ENCODE peak calls at places on chromosomes 12 and 14, in seven cellular contexts. One of them, this sample, is unnamed.
A peak's percentile ranks its signal among the peaks of the same experiment; 100 is the strongest.

GRCh38 chr12:56645201-56645716 is 525 bp downstream of the ATP5F1B start:
- DNase-seq in testis: peak; percentile 34
- DNase-seq in cardiac muscle cell: peak; percentile 21
- DNase-seq in aorta: no peak
- DNase-seq in T-helper 17 cell: no peak
- DNase-seq in CD8-positive, alpha-beta T cell: no peak
- DNase-seq in left lung: no peak
- DNase-seq in this sample: no peak

GRCh38 chr12:90706036-90706435 is 248.9 kb downstream of the CCER1 start:
- DNase-seq in testis: no peak
- DNase-seq in cardiac muscle cell: no peak
- DNase-seq in aorta: no peak
- DNase-seq in T-helper 17 cell: no peak
- DNase-seq in CD8-positive, alpha-beta T cell: no peak
- DNase-seq in left lung: peak; percentile 49
- DNase-seq in this sample: no peak

GRCh38 chr12:56688846-56689113 is 696 bp upstream of the PTGES3 start:
- DNase-seq in testis: no peak
- DNase-seq in cardiac muscle cell: no peak
- DNase-seq in aorta: no peak
- DNase-seq in T-helper 17 cell: no peak
- DNase-seq in CD8-positive, alpha-beta T cell: no peak
- DNase-seq in left lung: no peak
- DNase-seq in this sample: no peak

GRCh38 chr14:42224053-42224888 is 617.6 kb downstream of the LRFN5 start:
- DNase-seq in testis: peak; percentile 85
- DNase-seq in cardiac muscle cell: peak; percentile 78
- DNase-seq in aorta: peak; percentile 50
- DNase-seq in T-helper 17 cell: no peak
- DNase-seq in CD8-positive, alpha-beta T cell: no peak
- DNase-seq in left lung: no peak
- DNase-seq in this sample: peak; percentile 67

GRCh38 chr14:94770251-94770749 is 387 bp upstream of the GSC start:
- DNase-seq in testis: no peak
- DNase-seq in cardiac muscle cell: no peak
- DNase-seq in aorta: no peak
- DNase-seq in T-helper 17 cell: no peak
- DNase-seq in CD8-positive, alpha-beta T cell: no peak
- DNase-seq in left lung: no peak
- DNase-seq in this sample: no peak

GRCh38 chr14:32370720-32371119 is 41.6 kb downstream of the AKAP6 start:
- DNase-seq in testis: no peak
- DNase-seq in cardiac muscle cell: no peak
- DNase-seq in aorta: no peak
- DNase-seq in T-helper 17 cell: no peak
- DNase-seq in CD8-positive, alpha-beta T cell: no peak
- DNase-seq in left lung: no peak
- DNase-seq in this sample: no peak

GRCh38 chr12:110744176-110744575 is 1.5 kb upstream of the PPP1CC start:
- DNase-seq in testis: no peak
- DNase-seq in cardiac muscle cell: no peak
- DNase-seq in aorta: no peak
- DNase-seq in T-helper 17 cell: no peak
- DNase-seq in CD8-positive, alpha-beta T cell: peak; percentile 49
- DNase-seq in left lung: no peak
- DNase-seq in this sample: peak; percentile 56

GRCh38 chr12:12585115-12585862 is 22.6 kb upstream of the DUSP16 start:
- DNase-seq in testis: no peak
- DNase-seq in cardiac muscle cell: no peak
- DNase-seq in aorta: no peak
- DNase-seq in T-helper 17 cell: no peak
- DNase-seq in CD8-positive, alpha-beta T cell: no peak
- DNase-seq in left lung: no peak
- DNase-seq in this sample: no peak

GRCh38 chr12:2317819-2318218 is 265.0 kb downstream of the CACNA1C start:
- DNase-seq in testis: no peak
- DNase-seq in cardiac muscle cell: peak; percentile 45
- DNase-seq in aorta: no peak
- DNase-seq in T-helper 17 cell: no peak
- DNase-seq in CD8-positive, alpha-beta T cell: no peak
- DNase-seq in left lung: no peak
- DNase-seq in this sample: no peak

GRCh38 chr14:80586116-80586515 is 355.4 kb downstream of the CEP128 start:
- DNase-seq in testis: no peak
- DNase-seq in cardiac muscle cell: peak; percentile 5
- DNase-seq in aorta: no peak
- DNase-seq in T-helper 17 cell: no peak
- DNase-seq in CD8-positive, alpha-beta T cell: no peak
- DNase-seq in left lung: no peak
- DNase-seq in this sample: no peak

GRCh38 chr12:10392394-10392930 is 2.6 kb upstream of the KLRK1 start:
- DNase-seq in testis: no peak
- DNase-seq in cardiac muscle cell: no peak
- DNase-seq in aorta: peak; percentile 67
- DNase-seq in T-helper 17 cell: no peak
- DNase-seq in CD8-positive, alpha-beta T cell: no peak
- DNase-seq in left lung: no peak
- DNase-seq in this sample: peak; percentile 81

GRCh38 chr14:83473416-83473815 is 1939.8 kb upstream of the SEL1L start:
- DNase-seq in testis: no peak
- DNase-seq in cardiac muscle cell: no peak
- DNase-seq in aorta: no peak
- DNase-seq in T-helper 17 cell: no peak
- DNase-seq in CD8-positive, alpha-beta T cell: no peak
- DNase-seq in left lung: no peak
- DNase-seq in this sample: no peak

GRCh38 chr12:19850341-19851065 is 411.2 kb downstream of the AEBP2 start:
- DNase-seq in testis: no peak
- DNase-seq in cardiac muscle cell: no peak
- DNase-seq in aorta: no peak
- DNase-seq in T-helper 17 cell: no peak
- DNase-seq in CD8-positive, alpha-beta T cell: no peak
- DNase-seq in left lung: no peak
- DNase-seq in this sample: no peak

GRCh38 chr14:58014778-58015177 is 137.2 kb downstream of the ARMH4 start:
- DNase-seq in testis: no peak
- DNase-seq in cardiac muscle cell: no peak
- DNase-seq in aorta: no peak
- DNase-seq in T-helper 17 cell: no peak
- DNase-seq in CD8-positive, alpha-beta T cell: no peak
- DNase-seq in left lung: no peak
- DNase-seq in this sample: no peak
- H3K9me3 ChIP-seq in testis: no peaks in the 10 kb centered on the region
- H3K9me3 ChIP-seq in cardiac muscle cell: peaks cover 3% of the 10 kb centered on the region
- H3K9me3 ChIP-seq in aorta: no peaks in the 10 kb centered on the region
- H3K9me3 ChIP-seq in T-helper 17 cell: no peaks in the 10 kb centered on the region
- H3K9me3 ChIP-seq in CD8-positive, alpha-beta T cell: no peaks in the 10 kb centered on the region
- H3K9me3 ChIP-seq in left lung: no peaks in the 10 kb centered on the region
- H3K9me3 ChIP-seq in this sample: no peaks in the 10 kb centered on the region

DNA sequence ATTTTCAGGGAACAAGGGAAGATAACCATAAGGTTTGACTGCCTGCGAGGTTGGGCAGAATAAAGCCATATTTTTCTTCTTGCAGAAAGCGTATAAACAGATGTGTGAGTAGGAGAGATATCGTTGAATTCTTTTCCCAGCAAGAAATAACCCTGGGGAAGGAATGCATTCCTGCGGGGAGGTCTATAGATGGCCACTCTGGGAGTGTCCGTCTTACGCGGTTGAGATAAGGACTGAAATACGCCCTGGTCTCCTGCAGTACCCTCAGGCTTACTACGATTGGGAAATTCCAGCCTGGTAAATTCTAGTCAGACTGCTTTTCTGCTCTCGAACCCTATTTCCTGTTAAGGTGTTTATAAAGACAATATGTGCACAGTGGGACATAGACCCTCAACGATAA is 225.0 kb downstream of the LRIG3 start:
- DNase-seq in testis: no peak
- DNase-seq in cardiac muscle cell: no peak
- DNase-seq in aorta: no peak
- DNase-seq in T-helper 17 cell: no peak
- DNase-seq in CD8-positive, alpha-beta T cell: no peak
- DNase-seq in left lung: no peak
- DNase-seq in this sample: no peak
- H3K9me3 ChIP-seq in testis: no peaks in the 10 kb centered on the region
- H3K9me3 ChIP-seq in cardiac muscle cell: no peaks in the 10 kb centered on the region
- H3K9me3 ChIP-seq in aorta: no peaks in the 10 kb centered on the region
- H3K9me3 ChIP-seq in T-helper 17 cell: no peaks in the 10 kb centered on the region
- H3K9me3 ChIP-seq in CD8-positive, alpha-beta T cell: no peaks in the 10 kb centered on the region
- H3K9me3 ChIP-seq in left lung: peaks cover 45% of the 10 kb centered on the region
- H3K9me3 ChIP-seq in this sample: peaks cover 17% of the 10 kb centered on the region

GRCh38 chr12:34361721-34362316 is 339.5 kb downstream of the ALG10 start:
- DNase-seq in testis: no peak
- DNase-seq in cardiac muscle cell: no peak
- DNase-seq in aorta: no peak
- DNase-seq in T-helper 17 cell: no peak
- DNase-seq in CD8-positive, alpha-beta T cell: no peak
- DNase-seq in left lung: no peak
- DNase-seq in this sample: no peak

GRCh38 chr12:34354239-34355200 is 332.2 kb downstream of the ALG10 start:
- DNase-seq in testis: no peak
- DNase-seq in cardiac muscle cell: no peak
- DNase-seq in aorta: no peak
- DNase-seq in T-helper 17 cell: no peak
- DNase-seq in CD8-positive, alpha-beta T cell: no peak
- DNase-seq in left lung: no peak
- DNase-seq in this sample: no peak

GRCh38 chr12:34356233-34356987 is 334.1 kb downstream of the ALG10 start:
- DNase-seq in testis: no peak
- DNase-seq in cardiac muscle cell: no peak
- DNase-seq in aorta: no peak
- DNase-seq in T-helper 17 cell: no peak
- DNase-seq in CD8-positive, alpha-beta T cell: no peak
- DNase-seq in left lung: no peak
- DNase-seq in this sample: no peak

GRCh38 chr12:34357791-34358190 is 335.5 kb downstream of the ALG10 start:
- DNase-seq in testis: no peak
- DNase-seq in cardiac muscle cell: no peak
- DNase-seq in aorta: no peak
- DNase-seq in T-helper 17 cell: no peak
- DNase-seq in CD8-positive, alpha-beta T cell: no peak
- DNase-seq in left lung: no peak
- DNase-seq in this sample: no peak

DNA sequence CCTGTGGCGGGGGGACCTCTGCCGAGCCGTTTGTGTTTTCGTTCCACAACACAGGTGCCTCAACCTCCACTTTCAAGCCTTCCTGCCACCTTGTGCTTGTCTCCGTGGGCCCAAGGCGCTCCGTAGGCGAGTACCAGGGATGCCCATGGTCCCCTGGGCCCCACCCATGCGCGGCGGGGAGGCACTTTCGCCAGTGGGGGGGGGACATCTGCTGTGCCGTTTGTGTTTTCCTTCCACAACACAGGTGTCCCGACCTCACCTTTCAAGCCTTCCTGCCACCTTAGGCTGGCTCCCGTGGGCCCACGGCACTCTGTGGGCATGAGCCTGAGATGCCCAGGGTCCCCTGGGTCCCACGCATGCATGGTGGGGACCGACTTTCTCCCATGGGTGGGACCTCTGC is 335.9 kb downstream of the ALG10 start:
- DNase-seq in testis: no peak
- DNase-seq in cardiac muscle cell: no peak
- DNase-seq in aorta: no peak
- DNase-seq in T-helper 17 cell: no peak
- DNase-seq in CD8-positive, alpha-beta T cell: no peak
- DNase-seq in left lung: no peak
- DNase-seq in this sample: no peak
- H3K9me3 ChIP-seq in testis: no peaks in the 10 kb centered on the region
- H3K9me3 ChIP-seq in cardiac muscle cell: no peaks in the 10 kb centered on the region
- H3K9me3 ChIP-seq in aorta: peaks cover 3% of the 10 kb centered on the region
- H3K9me3 ChIP-seq in T-helper 17 cell: no peaks in the 10 kb centered on the region
- H3K9me3 ChIP-seq in CD8-positive, alpha-beta T cell: no peaks in the 10 kb centered on the region
- H3K9me3 ChIP-seq in left lung: peaks cover 99% of the 10 kb centered on the region
- H3K9me3 ChIP-seq in this sample: peaks cover 4% of the 10 kb centered on the region

DNA sequence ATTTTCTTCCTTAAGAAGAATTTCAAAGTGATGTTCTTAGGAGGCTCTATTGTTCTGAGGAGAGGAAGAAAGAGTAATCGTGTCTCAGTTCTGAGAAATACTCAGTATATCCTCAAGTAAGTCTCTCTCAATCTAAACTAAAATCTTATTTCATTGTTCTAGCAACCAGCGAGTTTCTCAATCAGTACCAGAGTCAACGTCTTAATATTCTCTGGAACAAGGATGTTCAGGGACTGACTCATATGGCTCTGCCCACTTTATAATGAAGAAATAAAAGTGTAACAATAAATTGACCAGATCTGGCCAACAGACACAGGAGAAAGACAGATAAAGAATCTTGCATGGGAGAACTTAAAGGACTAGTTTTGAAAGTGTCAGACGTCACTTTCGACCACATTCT is 469.8 kb upstream of the FLRT2 start:
- DNase-seq in testis: no peak
- DNase-seq in cardiac muscle cell: no peak
- DNase-seq in aorta: no peak
- DNase-seq in T-helper 17 cell: no peak
- DNase-seq in CD8-positive, alpha-beta T cell: no peak
- DNase-seq in left lung: no peak
- DNase-seq in this sample: no peak
- H3K9me3 ChIP-seq in testis: no peaks in the 10 kb centered on the region
- H3K9me3 ChIP-seq in cardiac muscle cell: no peaks in the 10 kb centered on the region
- H3K9me3 ChIP-seq in aorta: no peaks in the 10 kb centered on the region
- H3K9me3 ChIP-seq in T-helper 17 cell: no peaks in the 10 kb centered on the region
- H3K9me3 ChIP-seq in CD8-positive, alpha-beta T cell: no peaks in the 10 kb centered on the region
- H3K9me3 ChIP-seq in left lung: peaks cover 4% of the 10 kb centered on the region
- H3K9me3 ChIP-seq in this sample: no peaks in the 10 kb centered on the region

This sample was measured in right atrium auricular region.